ENCODE peak calls at places on chromosomes 7 and 10, in eight cellular contexts. G is foreskin fibroblast, Q is PC-3, R is AG10803, H is endodermal cell, F is cardiac muscle cell, C is heart right ventricle, K is Calu3. A is an unnamed sample.

GRCh38 chr10:108469940-108470339 is 1305.4 kb upstream of the SORCS1 start:
- DNase-seq in G (no peak), Q (no peak), R (no peak), H (no peak), F (no peak), C (no peak), K (no peak), A (no peak)

GRCh38 chr10:15168781-15169554 is 475 bp upstream of the NMT2 start:
- DNase-seq in G (peak; percentile 93), Q (peak; percentile 73), R (peak; percentile 94), H (peak; percentile 99), F (peak; percentile 99), C (peak; percentile 97), K (peak; percentile 95), A (peak; percentile 81)

GRCh38 chr7:140061607-140061930 is 1.2 kb downstream of the PARP12 start:
- DNase-seq in G (no peak), Q (peak; percentile 10), R (no peak), H (no peak), F (no peak), C (no peak), K (no peak), A (no peak)

GRCh38 chr7:66344166-66344565 is 139.0 kb downstream of the TPST1 start:
- DNase-seq in G (peak; percentile 79), Q (peak; percentile 12), R (peak; percentile 49), H (no peak), F (no peak), C (no peak), K (no peak), A (no peak)

GRCh38 chr10:131396108-131397010 is 84.8 kb upstream of the TCERG1L start:
- DNase-seq in G (no peak), Q (no peak), R (no peak), H (no peak), F (no peak), C (no peak), K (no peak), A (no peak)

GRCh38 chr7:148670807-148671206 is 27.9 kb upstream of the CUL1 start:
- DNase-seq in G (no peak), Q (no peak), R (no peak), H (no peak), F (no peak), C (no peak), K (no peak), A (no peak)

GRCh38 chr7:94375167-94375566 is 19.5 kb upstream of the COL1A2 start:
- DNase-seq in G (peak; percentile 96), Q (no peak), R (peak; percentile 99), H (peak; percentile 78), F (peak; percentile 67), C (peak; percentile 82), K (no peak), A (no peak)

GRCh38 chr10:34157501-34157900 is 657.6 kb downstream of the PARD3 start:
- DNase-seq in G (peak; percentile 64), Q (peak; percentile 82), R (peak; percentile 65), H (no peak), F (no peak), C (no peak), K (no peak), A (no peak)

GRCh38 chr10:68831961-68832455 is 4.7 kb downstream of the STOX1 start:
- DNase-seq in G (no peak), Q (no peak), R (no peak), H (no peak), F (no peak), C (no peak), K (peak; percentile 12), A (no peak)

GRCh38 chr7:41007351-41007751 is 695.5 kb downstream of the INHBA start:
- DNase-seq in G (no peak), Q (peak; percentile 31), R (peak; percentile 60), H (no peak), F (no peak), C (no peak), K (peak; percentile 51), A (no peak)

GRCh38 chr7:41000042-41000441 is 702.8 kb downstream of the INHBA start:
- DNase-seq in G (no peak), Q (no peak), R (no peak), H (no peak), F (no peak), C (no peak), K (no peak), A (no peak)

GRCh38 chr7:41005381-41005901 is 697.4 kb downstream of the INHBA start:
- DNase-seq in G (peak; percentile 48), Q (peak; percentile 81), R (peak; percentile 92), H (no peak), F (no peak), C (peak; percentile 29), K (peak; percentile 68), A (no peak)

GRCh38 chr7:41006591-41006990 is 696.3 kb downstream of the INHBA start:
- DNase-seq in G (no peak), Q (peak; percentile 97), R (peak; percentile 59), H (no peak), F (no peak), C (no peak), K (peak; percentile 55), A (no peak)

GRCh38 chr7:41003031-41003925 is 699.6 kb downstream of the INHBA start:
- DNase-seq in G (no peak), Q (peak; percentile 79), R (peak; percentile 11), H (peak; percentile 90), F (peak; percentile 44), C (no peak), K (peak; percentile 55), A (no peak)
- TF ChIP-seq CTCF in G (peak; percentile 52), Q (peak; percentile 92), R (peak; percentile 71), H (peak; percentile 97), F (peak; percentile 85), C (peak; percentile 43), K (peak; percentile 90), A (peak; percentile 34)

GRCh38 chr7:100546868-100547800 is 8.1 kb downstream of the AGFG2 start:
- DNase-seq in G (no peak), Q (no peak), R (no peak), H (no peak), F (no peak), C (no peak), K (no peak), A (no peak)

GRCh38 chr7:100544386-100544785 is 5.4 kb downstream of the AGFG2 start:
- DNase-seq in G (no peak), Q (no peak), R (no peak), H (no peak), F (no peak), C (no peak), K (no peak), A (no peak)

GRCh38 chr7:100544949-100545635 is 6.1 kb downstream of the AGFG2 start:
- DNase-seq in G (no peak), Q (peak; percentile 51), R (no peak), H (no peak), F (peak; percentile 23), C (no peak), K (no peak), A (no peak)

GRCh38 chr7:100546129-100546867 is 7.3 kb downstream of the AGFG2 start:
- DNase-seq in G (no peak), Q (peak; percentile 45), R (no peak), H (no peak), F (no peak), C (no peak), K (peak; percentile 21), A (no peak)

GRCh38 chr7:100545636-100546128 is 6.7 kb downstream of the AGFG2 start:
- DNase-seq in G (peak; percentile 86), Q (peak; percentile 91), R (peak; percentile 74), H (peak; percentile 85), F (peak; percentile 55), C (peak; percentile 40), K (peak; percentile 79), A (no peak)
- TF ChIP-seq CTCF in G (no peak), Q (peak; percentile 21), R (peak; percentile 36), H (peak; percentile 18), F (peak; percentile 24), C (no peak), K (no peak), A (no peak)

DNA sequence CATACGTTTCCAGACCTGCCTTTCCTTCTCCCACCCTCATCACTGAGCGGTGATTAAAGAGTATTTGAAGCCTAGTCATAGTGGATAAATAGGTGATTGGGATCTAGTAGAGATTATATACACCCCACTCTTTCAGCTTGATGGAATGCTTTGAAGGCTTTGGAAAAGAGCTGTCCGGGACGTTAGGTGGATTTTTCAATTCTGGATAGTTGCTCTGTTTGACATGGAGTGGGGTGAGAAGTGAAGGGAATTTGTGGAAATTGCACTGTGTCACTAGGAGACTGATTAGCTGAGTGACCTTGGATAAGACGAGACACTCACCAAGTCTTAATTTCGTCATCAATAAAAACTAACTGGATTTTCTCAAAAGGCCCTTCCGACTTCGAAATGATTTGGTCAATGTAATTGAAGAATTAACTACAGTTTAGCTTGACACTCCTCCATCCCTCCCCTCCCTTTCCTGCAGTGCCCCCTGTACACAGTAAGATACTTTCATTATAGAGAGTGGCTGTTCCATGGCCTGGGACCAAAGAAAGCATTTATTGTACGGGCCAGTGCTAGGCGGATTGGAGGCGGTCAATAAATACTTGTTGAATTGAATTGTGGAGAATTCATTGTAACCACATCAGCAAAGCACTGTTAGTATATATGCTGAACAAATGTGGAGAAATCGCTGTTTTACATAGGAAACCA is 959 bp downstream of the ZKSCAN1 start:
- DNase-seq in G (no peak), Q (no peak), R (no peak), H (no peak), F (no peak), C (no peak), K (no peak), A (no peak)
- TF ChIP-seq CTCF in G (no peak), Q (no peak), R (no peak), H (no peak), F (no peak), C (no peak), K (no peak), A (no peak)

GRCh38 chr10:88152720-88153119 is 289.3 kb downstream of the PTEN start:
- DNase-seq in G (peak; percentile 100), Q (no peak), R (peak; percentile 99), H (no peak), F (no peak), C (no peak), K (peak; percentile 15), A (no peak)
- TF ChIP-seq CTCF in G (no peak), Q (no peak), R (no peak), H (no peak), F (no peak), C (no peak), K (no peak), A (no peak)

GRCh38 chr7:55558962-55559920 is 13.1 kb downstream of the VOPP1 start:
- DNase-seq in G (no peak), Q (no peak), R (no peak), H (no peak), F (no peak), C (no peak), K (no peak), A (no peak)

GRCh38 chr7:55556492-55556891 is 15.8 kb downstream of the VOPP1 start:
- DNase-seq in G (no peak), Q (peak; percentile 45), R (no peak), H (no peak), F (no peak), C (no peak), K (no peak), A (no peak)

GRCh38 chr7:55556031-55556430 is 16.3 kb downstream of the VOPP1 start:
- DNase-seq in G (no peak), Q (peak; percentile 82), R (no peak), H (peak; percentile 72), F (no peak), C (no peak), K (peak; percentile 42), A (no peak)

GRCh38 chr7:55555160-55555559 is 17.1 kb downstream of the VOPP1 start:
- DNase-seq in G (no peak), Q (no peak), R (no peak), H (no peak), F (no peak), C (no peak), K (no peak), A (no peak)

GRCh38 chr7:55557666-55558188 is 14.6 kb downstream of the VOPP1 start:
- DNase-seq in G (no peak), Q (no peak), R (no peak), H (peak; percentile 76), F (no peak), C (no peak), K (no peak), A (no peak)
- TF ChIP-seq CTCF in G (no peak), Q (no peak), R (no peak), H (peak; percentile 34), F (no peak), C (no peak), K (no peak), A (no peak)

A was measured in natural killer cell.